ENCODE peak calls at places on chromosomes 12 and 14, in five cellular contexts. W is fibroblast of the aortic adventitia; Y is type B pancreatic cell; Q is left ventricle myocardium inferior; D is effector CD4-positive, alpha-beta T cell. R is an unnamed sample.

GRCh38 chr14:69859591-69859990 is 19.6 kb upstream of the SMOC1 start:
- DNase-seq in Q (no peak), Y (no peak), D (no peak), W (no peak), R (no peak)

GRCh38 chr12:70828391-70828790 is 92.1 kb downstream of the PTPRR start:
- DNase-seq in W (peak; percentile 38), D (no peak), Q (no peak), Y (no peak), R (no peak)

GRCh38 chr14:100859781-100860180 is 33.9 kb downstream of the MEG3 start:
- DNase-seq in Y (no peak), Q (no peak), W (no peak), D (no peak), R (peak; percentile 56)

GRCh38 chr12:109098142-109098652 is 800 bp downstream of the UNG start:
- DNase-seq in Y (no peak), W (peak; percentile 72), Q (no peak), D (peak; percentile 38), R (peak; percentile 80)

GRCh38 chr12:101566318-101566717 is 28.5 kb upstream of the MYBPC1 start:
- DNase-seq in D (no peak), Q (no peak), Y (no peak), W (no peak), R (no peak)

GRCh38 chr14:75982724-75983358 is 1.0 kb upstream of the TGFB3 start:
- DNase-seq in Q (peak; percentile 82), D (no peak), W (peak; percentile 73), Y (no peak), R (peak; percentile 85)

GRCh38 chr14:90049390-90049789 is 12.4 kb upstream of the KCNK13 start:
- DNase-seq in Q (no peak), W (no peak), D (no peak), Y (no peak), R (no peak)

GRCh38 chr12:70540996-70541395 is 96.2 kb downstream of the PTPRB start:
- DNase-seq in W (no peak), D (no peak), Y (no peak), Q (no peak), R (no peak)

GRCh38 chr12:120229071-120229582 is 28.2 kb upstream of the RPLP0 start:
- DNase-seq in Y (no peak), Q (no peak), D (no peak), W (no peak), R (no peak)

GRCh38 chr12:31346211-31346610 is 20.3 kb upstream of the SINHCAF start:
- DNase-seq in W (no peak), Y (no peak), D (no peak), Q (no peak), R (no peak)